ENCODE peak calls at places on chromosomes 3 and 15, in five cellular contexts. One of them, this sample, is unnamed.

GRCh38 chr3:123489400-123490004 is 40.6 kb upstream of the ADCY5 start:
- DNase-seq in HepG2: peak
- DNase-seq in H1: peak
- DNase-seq in K562: peak
- DNase-seq in GM12878: no peak
- DNase-seq in this sample: peak

GRCh38 chr3:195224156-195224979 is 46.6 kb downstream of the XXYLT1 start:
- DNase-seq in H1: no peak
- DNase-seq in GM12878: no peak
- DNase-seq in K562: no peak
- DNase-seq in HepG2: no peak
- DNase-seq in this sample: peak

GRCh38 chr3:37892917-37893595 is 31.4 kb downstream of the CTDSPL start:
- DNase-seq in H1: no peak
- DNase-seq in K562: no peak
- DNase-seq in HepG2: peak
- DNase-seq in GM12878: no peak
- DNase-seq in this sample: no peak

GRCh38 chr15:51332211-51333147 is 5.9 kb downstream of the CYP19A1 start:
- DNase-seq in HepG2: no peak
- DNase-seq in H1: no peak
- DNase-seq in K562: no peak
- DNase-seq in GM12878: no peak
- DNase-seq in this sample: no peak

GRCh38 chr15:45548753-45549520 is 26.4 kb upstream of the SLC30A4 start:
- DNase-seq in H1: no peak
- DNase-seq in GM12878: no peak
- DNase-seq in HepG2: peak
- DNase-seq in K562: peak
- DNase-seq in this sample: peak

GRCh38 chr3:57078366-57079220 is 18.1 kb downstream of the SPATA12 start:
- DNase-seq in H1: no peak
- DNase-seq in HepG2: peak
- DNase-seq in GM12878: no peak
- DNase-seq in K562: peak
- DNase-seq in this sample: peak

GRCh38 chr15:52013151-52013791 is 5.7 kb upstream of the MAPK6 start:
- DNase-seq in HepG2: no peak
- DNase-seq in K562: no peak
- DNase-seq in H1: no peak
- DNase-seq in GM12878: no peak
- DNase-seq in this sample: no peak

GRCh38 chr3:147680820-147681488 is 271.8 kb downstream of the ZIC1 start:
- DNase-seq in HepG2: no peak
- DNase-seq in K562: no peak
- DNase-seq in H1: no peak
- DNase-seq in GM12878: no peak
- DNase-seq in this sample: no peak

GRCh38 chr3:52537165-52537635 is 795 bp downstream of the UQCC5 start:
- DNase-seq in GM12878: no peak
- DNase-seq in H1: no peak
- DNase-seq in K562: no peak
- DNase-seq in HepG2: no peak
- DNase-seq in this sample: no peak

GRCh38 chr15:69591905-69592508 is 139.4 kb downstream of the RPLP1 start:
- DNase-seq in GM12878: no peak
- DNase-seq in K562: no peak
- DNase-seq in HepG2: peak
- DNase-seq in H1: no peak
- DNase-seq in this sample: no peak

GRCh38 chr15:91488452-91488851 is 365.1 kb upstream of the SLCO3A1 start:
- DNase-seq in K562: no peak
- DNase-seq in HepG2: no peak
- DNase-seq in GM12878: no peak
- DNase-seq in H1: no peak
- DNase-seq in this sample: peak

GRCh38 chr15:30865257-30865656 is 38.5 kb upstream of the FAN1 start:
- DNase-seq in K562: no peak
- DNase-seq in H1: no peak
- DNase-seq in HepG2: peak
- DNase-seq in GM12878: no peak
- DNase-seq in this sample: no peak

GRCh38 chr15:85452436-85452835 is 72.0 kb downstream of the AKAP13 start:
- DNase-seq in H1: no peak
- DNase-seq in HepG2: no peak
- DNase-seq in K562: no peak
- DNase-seq in GM12878: no peak
- DNase-seq in this sample: no peak

GRCh38 chr15:48862705-48863104 is 15.2 kb upstream of the EID1 start:
- DNase-seq in GM12878: no peak
- DNase-seq in H1: no peak
- DNase-seq in K562: no peak
- DNase-seq in HepG2: no peak
- DNase-seq in this sample: peak

GRCh38 chr3:133532951-133533350 is 40.5 kb upstream of the CDV3 start:
- DNase-seq in GM12878: no peak
- DNase-seq in HepG2: no peak
- DNase-seq in H1: no peak
- DNase-seq in K562: no peak
- DNase-seq in this sample: no peak

GRCh38 chr3:189123595-189124387 is 48.0 kb upstream of the TPRG1 start:
- DNase-seq in HepG2: no peak
- DNase-seq in GM12878: no peak
- DNase-seq in H1: no peak
- DNase-seq in K562: no peak
- DNase-seq in this sample: no peak

GRCh38 chr3:12350151-12350813 is 61.4 kb downstream of the PPARG start:
- DNase-seq in H1: no peak
- DNase-seq in K562: no peak
- DNase-seq in GM12878: no peak
- DNase-seq in HepG2: no peak
- DNase-seq in this sample: no peak

GRCh38 chr15:81049835-81050234 is 49.1 kb downstream of the TLNRD1 start:
- DNase-seq in H1: no peak
- DNase-seq in K562: no peak
- DNase-seq in HepG2: peak
- DNase-seq in GM12878: no peak
- DNase-seq in this sample: no peak

GRCh38 chr15:100918690-100919480 is at the start of gene LRRK1:
- DNase-seq in K562: peak
- DNase-seq in GM12878: no peak
- DNase-seq in H1: no peak
- DNase-seq in HepG2: no peak
- DNase-seq in this sample: peak

GRCh38 chr15:39583586-39584265 is 2.8 kb downstream of the THBS1 start:
- DNase-seq in H1: no peak
- DNase-seq in HepG2: peak
- DNase-seq in GM12878: no peak
- DNase-seq in K562: peak
- DNase-seq in this sample: peak

GRCh38 chr3:4782095-4782494 is 197.1 kb upstream of the BHLHE40 start:
- DNase-seq in K562: no peak
- DNase-seq in H1: no peak
- DNase-seq in HepG2: no peak
- DNase-seq in GM12878: no peak
- DNase-seq in this sample: no peak

GRCh38 chr3:107373896-107374295 is 3.3 kb upstream of the CCDC54 start:
- DNase-seq in H1: no peak
- DNase-seq in HepG2: no peak
- DNase-seq in K562: no peak
- DNase-seq in GM12878: no peak
- DNase-seq in this sample: no peak

GRCh38 chr15:95326689-95327525 is 1003.6 kb upstream of the NR2F2 start:
- DNase-seq in K562: no peak
- DNase-seq in H1: no peak
- DNase-seq in GM12878: no peak
- DNase-seq in HepG2: no peak
- DNase-seq in this sample: peak

GRCh38 chr3:78645628-78646310 is 1122.0 kb downstream of the ROBO1 start:
- DNase-seq in GM12878: peak
- DNase-seq in HepG2: peak
- DNase-seq in H1: peak
- DNase-seq in K562: peak
- DNase-seq in this sample: peak

GRCh38 chr15:70376929-70377691 is 279.4 kb upstream of the TLE3 start:
- DNase-seq in GM12878: no peak
- DNase-seq in HepG2: no peak
- DNase-seq in K562: peak
- DNase-seq in H1: no peak
- DNase-seq in this sample: peak

GRCh38 chr3:167978071-167978470 is 117.7 kb downstream of the GOLIM4 start:
- DNase-seq in HepG2: no peak
- DNase-seq in H1: no peak
- DNase-seq in GM12878: no peak
- DNase-seq in K562: peak
- DNase-seq in this sample: no peak

GRCh38 chr15:95394186-95395067 is 936.1 kb upstream of the NR2F2 start:
- DNase-seq in H1: no peak
- DNase-seq in K562: no peak
- DNase-seq in GM12878: no peak
- DNase-seq in HepG2: no peak
- DNase-seq in this sample: no peak

GRCh38 chr3:24318668-24319287 is 175.9 kb downstream of the THRB start:
- DNase-seq in HepG2: peak
- DNase-seq in H1: no peak
- DNase-seq in K562: no peak
- DNase-seq in GM12878: no peak
- DNase-seq in this sample: no peak

GRCh38 chr15:84761534-84762190 is 13.3 kb downstream of the ZNF592 start:
- DNase-seq in H1: no peak
- DNase-seq in K562: no peak
- DNase-seq in HepG2: no peak
- DNase-seq in GM12878: no peak
- DNase-seq in this sample: no peak

GRCh38 chr3:194204036-194204792 is 68.3 kb downstream of the HES1 start:
- DNase-seq in H1: no peak
- DNase-seq in HepG2: no peak
- DNase-seq in GM12878: no peak
- DNase-seq in K562: no peak
- DNase-seq in this sample: peak
- TF ChIP-seq EZH2 in H1: no peak
- TF ChIP-seq EZH2 in HepG2: peak
- TF ChIP-seq EZH2 in GM12878: no peak
- TF ChIP-seq EZH2 in K562: no peak
- TF ChIP-seq EZH2 in this sample: no peak

DNA sequence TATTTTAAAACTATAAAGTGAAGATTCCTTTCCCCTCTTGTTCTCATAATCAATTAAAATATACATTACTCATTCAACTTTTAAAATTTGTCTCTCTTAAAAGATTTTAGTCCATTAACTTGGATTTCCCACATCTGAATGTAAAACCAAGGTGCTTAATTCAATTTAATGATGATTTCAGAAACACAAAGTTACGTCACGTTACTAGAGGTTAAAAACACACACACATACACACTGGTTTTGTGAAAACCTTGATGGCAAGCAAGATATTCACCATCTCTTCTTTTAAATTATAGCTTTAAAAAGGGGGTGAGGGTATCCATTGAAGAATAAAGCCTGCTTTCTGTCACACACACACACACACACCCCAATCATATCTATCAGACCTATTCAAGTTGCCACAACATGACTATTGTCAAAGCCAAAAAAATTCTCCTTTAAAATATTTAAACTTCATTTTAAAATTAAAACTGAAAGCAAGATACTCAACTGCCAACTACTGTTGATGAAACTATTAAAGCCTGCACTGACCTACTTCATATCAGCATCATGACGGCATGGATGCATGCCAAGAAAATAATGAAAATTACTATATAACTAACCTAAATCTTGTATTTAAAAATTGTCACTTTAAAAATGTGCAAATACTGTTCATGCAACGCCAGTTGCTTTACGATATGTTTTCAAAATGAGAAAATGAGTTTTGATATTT is 2.1 kb downstream of the RFX7 start:
- DNase-seq in H1: no peak
- DNase-seq in HepG2: no peak
- DNase-seq in K562: no peak
- DNase-seq in GM12878: no peak
- DNase-seq in this sample: no peak
- TF ChIP-seq CREB1 in H1: no peak
- TF ChIP-seq CREB1 in HepG2: no peak
- TF ChIP-seq CREB1 in K562: no peak
- TF ChIP-seq CREB1 in GM12878: no peak
- TF ChIP-seq CREB1 in this sample: no peak

DNA sequence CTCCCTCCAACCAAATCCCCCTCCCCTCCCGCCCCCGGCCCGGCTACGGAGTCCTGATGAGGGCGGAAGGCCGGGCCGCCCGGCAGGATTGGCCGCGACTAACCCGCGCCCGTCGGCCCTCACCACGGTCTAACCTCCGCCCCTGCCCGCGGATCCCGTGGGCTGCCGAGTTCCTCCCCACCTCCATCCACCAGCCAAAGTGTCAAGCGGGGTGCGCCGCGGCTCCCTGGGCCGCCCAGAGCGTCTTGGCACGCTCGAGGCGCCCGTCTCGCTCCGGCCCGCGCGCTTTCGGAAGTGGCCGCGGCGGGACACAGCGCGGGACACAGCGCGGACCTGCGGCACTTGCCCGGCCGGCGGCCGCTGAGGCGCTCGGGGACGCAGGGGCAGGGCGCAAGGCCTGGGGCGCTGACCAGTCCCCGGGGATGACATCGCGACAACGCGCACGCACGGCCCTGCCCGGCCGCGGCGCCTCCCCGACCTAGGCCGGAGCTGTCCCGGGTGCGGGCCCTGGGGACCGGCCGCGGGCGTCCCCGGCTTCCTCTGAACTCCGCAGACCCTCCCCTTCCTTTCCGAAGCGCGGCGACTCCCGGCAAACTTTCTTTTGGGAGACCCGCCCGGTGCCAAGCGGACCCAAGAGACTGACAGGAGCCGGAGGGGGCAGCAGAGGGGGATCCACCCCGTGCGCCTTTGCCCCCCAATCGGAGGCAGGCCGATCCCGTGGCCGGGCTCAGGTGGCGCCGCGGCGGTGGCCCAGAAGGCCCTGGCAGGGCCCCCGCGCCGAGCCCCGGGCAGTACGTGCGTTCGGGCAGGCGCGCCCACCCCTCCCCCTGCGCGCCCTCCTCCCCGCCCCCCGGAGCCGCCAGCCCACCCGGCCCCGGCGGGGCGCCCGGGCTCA is 112.8 kb upstream of the ICE2 start:
- DNase-seq in K562: no peak
- DNase-seq in GM12878: no peak
- DNase-seq in HepG2: no peak
- DNase-seq in H1: no peak
- DNase-seq in this sample: peak
- TF ChIP-seq EZH2 in K562: no peak
- TF ChIP-seq EZH2 in GM12878: no peak
- TF ChIP-seq EZH2 in HepG2: no peak
- TF ChIP-seq EZH2 in H1: no peak
- TF ChIP-seq EZH2 in this sample: no peak

DNA sequence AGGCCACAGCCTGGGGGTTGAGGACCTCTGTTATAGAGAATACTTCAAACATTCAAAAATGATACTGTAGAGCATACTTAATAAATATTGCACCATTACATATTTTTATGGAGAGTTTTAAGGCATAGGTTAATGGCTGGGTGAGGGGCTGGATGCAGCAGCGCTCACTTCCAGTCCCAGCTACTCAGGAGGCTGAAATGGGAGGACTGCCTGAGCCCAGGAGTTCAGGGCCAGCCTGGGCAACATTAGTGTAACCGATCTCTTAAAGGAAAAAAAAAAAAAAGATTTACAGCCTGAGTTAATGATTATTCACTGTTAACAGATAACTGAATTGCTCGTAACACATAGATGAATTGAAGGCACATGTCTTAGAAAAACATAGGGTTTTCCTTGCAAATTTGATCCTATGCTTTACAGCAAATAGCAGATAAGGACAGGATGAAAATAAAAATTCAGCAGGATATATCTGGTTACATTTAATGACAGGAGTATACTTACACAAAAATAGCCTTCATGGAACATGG is 282.9 kb downstream of the TBC1D5 start:
- DNase-seq in HepG2: peak
- DNase-seq in H1: no peak
- DNase-seq in K562: no peak
- DNase-seq in GM12878: no peak
- DNase-seq in this sample: no peak
- TF ChIP-seq CREB1 in HepG2: no peak
- TF ChIP-seq CREB1 in H1: no peak
- TF ChIP-seq CREB1 in K562: no peak
- TF ChIP-seq CREB1 in GM12878: no peak
- TF ChIP-seq CREB1 in this sample: no peak